ENCODE peak calls at places on chromosomes 12 and 14, in five cellular contexts. One of them, this sample, is unnamed.

GRCh38 chr12:65822732-65823480 is 1.4 kb upstream of the HMGA2 start:
- DNase-seq in SK-N-SH: peak
- DNase-seq in right lobe of liver: no peak
- DNase-seq in Panc1: peak
- DNase-seq in H9: peak
- DNase-seq in this sample: peak

GRCh38 chr14:31326111-31326510 is 94.2 kb downstream of the HEATR5A start:
- DNase-seq in SK-N-SH: no peak
- DNase-seq in right lobe of liver: no peak
- DNase-seq in Panc1: peak
- DNase-seq in H9: no peak
- DNase-seq in this sample: peak

GRCh38 chr12:116667752-116668151 is 70.1 kb downstream of the SPRING1 start:
- DNase-seq in SK-N-SH: no peak
- DNase-seq in right lobe of liver: no peak
- DNase-seq in Panc1: no peak
- DNase-seq in H9: no peak
- DNase-seq in this sample: no peak

GRCh38 chr14:21704340-21704737 is 30.7 kb upstream of the OR4E1 start:
- DNase-seq in SK-N-SH: no peak
- DNase-seq in right lobe of liver: no peak
- DNase-seq in Panc1: no peak
- DNase-seq in H9: no peak
- DNase-seq in this sample: peak

GRCh38 chr12:82682851-82683261 is 3.9 kb upstream of the TMTC2 start:
- DNase-seq in SK-N-SH: no peak
- DNase-seq in right lobe of liver: no peak
- DNase-seq in Panc1: no peak
- DNase-seq in H9: no peak
- DNase-seq in this sample: no peak

GRCh38 chr14:25050494-25051170 is 685 bp upstream of the STXBP6 start:
- DNase-seq in SK-N-SH: no peak
- DNase-seq in right lobe of liver: no peak
- DNase-seq in Panc1: no peak
- DNase-seq in H9: no peak
- DNase-seq in this sample: no peak

GRCh38 chr14:102323102-102323501 is 3.6 kb downstream of the ZNF839 start:
- DNase-seq in SK-N-SH: peak
- DNase-seq in right lobe of liver: peak
- DNase-seq in Panc1: peak
- DNase-seq in H9: peak
- DNase-seq in this sample: peak

GRCh38 chr12:13864081-13864673 is 117.2 kb downstream of the GRIN2B start:
- DNase-seq in SK-N-SH: peak
- DNase-seq in right lobe of liver: peak
- DNase-seq in Panc1: peak
- DNase-seq in H9: peak
- DNase-seq in this sample: peak

GRCh38 chr12:74752196-74752595 is 214.6 kb downstream of the ATXN7L3B start:
- DNase-seq in SK-N-SH: no peak
- DNase-seq in right lobe of liver: no peak
- DNase-seq in Panc1: no peak
- DNase-seq in H9: no peak
- DNase-seq in this sample: no peak

GRCh38 chr12:98532687-98533304 is 17.4 kb downstream of the TMPO start:
- DNase-seq in SK-N-SH: peak
- DNase-seq in right lobe of liver: no peak
- DNase-seq in Panc1: no peak
- DNase-seq in H9: no peak
- DNase-seq in this sample: no peak

GRCh38 chr14:33435911-33436310 is 497.2 kb downstream of the NPAS3 start:
- DNase-seq in SK-N-SH: no peak
- DNase-seq in right lobe of liver: no peak
- DNase-seq in Panc1: no peak
- DNase-seq in H9: no peak
- DNase-seq in this sample: peak

GRCh38 chr12:83818888-83819287 is 1093.7 kb downstream of the SLC6A15 start:
- DNase-seq in SK-N-SH: no peak
- DNase-seq in right lobe of liver: no peak
- DNase-seq in Panc1: no peak
- DNase-seq in H9: no peak
- DNase-seq in this sample: no peak

GRCh38 chr12:116246490-116247179 is 30.9 kb downstream of the MED13L start:
- DNase-seq in SK-N-SH: no peak
- DNase-seq in right lobe of liver: no peak
- DNase-seq in Panc1: no peak
- DNase-seq in H9: peak
- DNase-seq in this sample: no peak

GRCh38 chr12:92556141-92556540 is 146.6 kb upstream of the PLEKHG7 start:
- DNase-seq in SK-N-SH: no peak
- DNase-seq in right lobe of liver: no peak
- DNase-seq in Panc1: no peak
- DNase-seq in H9: no peak
- DNase-seq in this sample: no peak

GRCh38 chr12:76537923-76538322 is 21.6 kb downstream of the OSBPL8 start:
- DNase-seq in SK-N-SH: no peak
- DNase-seq in right lobe of liver: no peak
- DNase-seq in Panc1: no peak
- DNase-seq in H9: no peak
- DNase-seq in this sample: no peak

DNA sequence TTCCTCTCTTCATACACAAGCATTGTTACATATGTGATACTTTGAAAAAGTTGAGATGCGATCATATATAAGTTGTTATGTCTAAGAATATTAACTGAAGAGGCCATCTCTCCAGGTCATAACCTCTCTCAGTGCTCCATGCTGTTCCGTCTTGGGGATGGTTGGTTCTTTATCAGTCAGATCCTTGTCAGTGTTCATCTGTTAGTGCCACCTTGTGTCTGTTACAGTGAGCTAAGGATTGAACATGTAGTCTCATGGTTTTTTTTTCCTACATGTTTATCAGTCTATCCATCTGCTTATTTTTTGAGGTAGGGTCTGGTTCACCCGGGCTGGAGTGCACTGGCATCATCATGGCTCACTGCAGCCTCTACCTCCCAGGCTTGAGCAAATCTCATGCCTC is 30.5 kb downstream of the EP400 start:
- DNase-seq in SK-N-SH: no peak
- DNase-seq in right lobe of liver: no peak
- DNase-seq in Panc1: no peak
- DNase-seq in H9: no peak
- DNase-seq in this sample: no peak
- TF ChIP-seq CTCF in SK-N-SH: peak
- TF ChIP-seq CTCF in right lobe of liver: no peak
- TF ChIP-seq CTCF in Panc1: no peak
- TF ChIP-seq CTCF in H9: no peak
- TF ChIP-seq CTCF in this sample: no peak

GRCh38 chr14:52305014-52305413 is 9.1 kb upstream of the PTGER2 start:
- DNase-seq in SK-N-SH: no peak
- DNase-seq in right lobe of liver: no peak
- DNase-seq in Panc1: no peak
- DNase-seq in H9: no peak
- DNase-seq in this sample: no peak

GRCh38 chr14:52298795-52299194 is 15.3 kb upstream of the PTGER2 start:
- DNase-seq in SK-N-SH: no peak
- DNase-seq in right lobe of liver: no peak
- DNase-seq in Panc1: no peak
- DNase-seq in H9: no peak
- DNase-seq in this sample: no peak

GRCh38 chr14:52304248-52304904 is 9.7 kb upstream of the PTGER2 start:
- DNase-seq in SK-N-SH: no peak
- DNase-seq in right lobe of liver: no peak
- DNase-seq in Panc1: no peak
- DNase-seq in H9: no peak
- DNase-seq in this sample: no peak

GRCh38 chr14:52296378-52296777 is 17.7 kb upstream of the PTGER2 start:
- DNase-seq in SK-N-SH: no peak
- DNase-seq in right lobe of liver: no peak
- DNase-seq in Panc1: no peak
- DNase-seq in H9: no peak
- DNase-seq in this sample: no peak

DNA sequence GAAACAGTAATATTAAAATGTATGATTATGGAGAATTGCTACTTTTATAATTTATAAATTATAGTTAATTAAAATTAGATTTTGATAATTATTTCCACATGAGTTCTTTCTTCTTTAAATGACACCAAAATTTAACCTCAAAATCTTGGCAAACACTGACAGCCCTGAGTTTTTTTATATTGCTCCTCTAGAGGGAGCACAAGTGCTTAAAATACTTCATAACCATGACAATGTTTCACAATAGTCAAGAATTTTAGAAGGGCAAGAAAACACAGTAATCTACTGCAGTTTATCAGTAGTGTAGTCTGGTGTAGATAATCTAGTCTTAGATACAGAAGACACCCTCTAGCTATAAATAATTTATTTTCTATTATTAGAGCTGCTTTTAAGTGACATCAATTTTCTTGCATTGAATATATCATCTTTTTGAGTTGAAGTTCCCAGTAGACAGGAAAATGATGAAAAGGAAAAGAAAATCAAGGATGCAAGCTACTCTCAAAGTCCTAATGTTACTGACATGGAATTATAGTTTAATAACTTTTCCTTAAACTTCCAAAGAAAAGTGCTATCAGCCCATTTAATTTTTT is 14.3 kb upstream of the PTGER2 start:
- DNase-seq in SK-N-SH: peak
- DNase-seq in right lobe of liver: no peak
- DNase-seq in Panc1: peak
- DNase-seq in H9: no peak
- DNase-seq in this sample: no peak
- TF ChIP-seq CTCF in SK-N-SH: peak
- TF ChIP-seq CTCF in right lobe of liver: peak
- TF ChIP-seq CTCF in Panc1: peak
- TF ChIP-seq CTCF in H9: peak
- TF ChIP-seq CTCF in this sample: peak

DNA sequence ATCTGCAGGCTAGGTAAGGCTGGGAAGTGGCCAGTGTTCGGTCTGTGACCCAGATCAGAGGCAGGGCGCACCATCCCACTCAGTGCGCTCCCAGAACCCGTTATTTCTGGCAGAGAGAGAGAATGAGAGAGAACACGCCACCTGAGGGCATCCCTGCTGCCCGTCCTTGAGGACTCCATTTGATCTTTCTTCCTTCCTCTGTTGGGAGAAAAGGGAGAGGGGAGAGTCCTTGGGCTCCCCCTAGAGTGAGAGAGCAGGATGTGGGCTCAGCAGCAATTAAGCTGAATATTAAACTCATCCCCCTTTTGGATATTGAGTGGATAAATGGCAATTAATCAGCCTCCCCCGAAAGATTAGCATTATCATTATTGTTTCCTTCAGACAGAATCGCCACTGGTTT is 70.6 kb downstream of the IFT43 start:
- DNase-seq in SK-N-SH: no peak
- DNase-seq in right lobe of liver: no peak
- DNase-seq in Panc1: no peak
- DNase-seq in H9: peak
- DNase-seq in this sample: no peak
- TF ChIP-seq CTCF in SK-N-SH: peak
- TF ChIP-seq CTCF in right lobe of liver: peak
- TF ChIP-seq CTCF in Panc1: peak
- TF ChIP-seq CTCF in H9: peak
- TF ChIP-seq CTCF in this sample: peak

GRCh38 chr12:39805651-39806050 is 186.0 kb upstream of the ABCD2 start:
- DNase-seq in SK-N-SH: no peak
- DNase-seq in right lobe of liver: no peak
- DNase-seq in Panc1: no peak
- DNase-seq in H9: no peak
- DNase-seq in this sample: no peak

GRCh38 chr12:39803151-39803550 is 183.5 kb upstream of the ABCD2 start:
- DNase-seq in SK-N-SH: no peak
- DNase-seq in right lobe of liver: no peak
- DNase-seq in Panc1: no peak
- DNase-seq in H9: no peak
- DNase-seq in this sample: no peak

GRCh38 chr12:39804479-39805241 is 185.1 kb upstream of the ABCD2 start:
- DNase-seq in SK-N-SH: no peak
- DNase-seq in right lobe of liver: no peak
- DNase-seq in Panc1: no peak
- DNase-seq in H9: no peak
- DNase-seq in this sample: no peak

DNA sequence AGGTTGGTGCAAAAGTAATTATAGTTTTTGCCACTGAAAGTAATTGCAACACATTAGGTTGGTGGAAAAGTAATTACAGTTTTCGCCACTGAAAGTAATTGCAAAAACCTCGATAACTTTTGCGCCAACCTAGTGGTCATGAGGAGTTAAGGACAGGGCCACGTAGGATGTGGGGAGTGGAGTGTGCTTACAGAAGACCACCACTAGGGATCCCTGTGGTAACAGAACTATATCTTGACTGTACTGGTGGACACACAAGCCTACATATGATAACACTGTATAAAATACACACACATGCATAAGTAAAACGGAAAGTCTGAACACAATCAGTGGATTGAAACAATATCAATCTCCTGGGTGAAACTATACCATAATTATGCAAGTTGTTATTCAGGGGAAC is 187.4 kb upstream of the ABCD2 start:
- DNase-seq in SK-N-SH: peak
- DNase-seq in right lobe of liver: no peak
- DNase-seq in Panc1: no peak
- DNase-seq in H9: peak
- DNase-seq in this sample: peak
- TF ChIP-seq CTCF in SK-N-SH: peak
- TF ChIP-seq CTCF in right lobe of liver: no peak
- TF ChIP-seq CTCF in Panc1: peak
- TF ChIP-seq CTCF in H9: peak
- TF ChIP-seq CTCF in this sample: peak

DNA sequence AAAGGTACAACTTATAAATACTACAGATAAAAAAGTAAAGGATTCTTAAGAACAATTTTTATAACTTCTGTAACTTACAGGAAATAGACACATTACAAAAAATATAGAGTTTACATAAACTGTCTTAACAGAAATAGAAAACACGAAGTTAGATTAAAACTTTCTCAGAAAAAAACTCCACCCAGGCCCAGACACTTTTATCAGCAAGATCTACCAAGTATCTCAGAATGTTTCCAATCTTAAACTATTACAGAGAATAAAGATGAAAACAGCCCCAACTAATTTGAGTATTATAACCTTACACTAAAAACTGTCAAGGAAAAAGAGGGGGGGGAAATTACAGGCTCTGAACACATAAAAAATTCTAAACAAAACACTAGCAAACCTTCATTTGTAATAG is 8.2 kb downstream of the ZFC3H1 start:
- DNase-seq in SK-N-SH: no peak
- DNase-seq in right lobe of liver: no peak
- DNase-seq in Panc1: no peak
- DNase-seq in H9: no peak
- DNase-seq in this sample: no peak
- TF ChIP-seq CTCF in SK-N-SH: no peak
- TF ChIP-seq CTCF in right lobe of liver: no peak
- TF ChIP-seq CTCF in Panc1: no peak
- TF ChIP-seq CTCF in H9: no peak
- TF ChIP-seq CTCF in this sample: no peak

GRCh38 chr12:63313139-63313538 is 162.1 kb upstream of the AVPR1A start:
- DNase-seq in SK-N-SH: no peak
- DNase-seq in right lobe of liver: no peak
- DNase-seq in Panc1: no peak
- DNase-seq in H9: no peak
- DNase-seq in this sample: no peak
- TF ChIP-seq CTCF in SK-N-SH: no peak
- TF ChIP-seq CTCF in right lobe of liver: no peak
- TF ChIP-seq CTCF in Panc1: no peak
- TF ChIP-seq CTCF in H9: no peak
- TF ChIP-seq CTCF in this sample: no peak

GRCh38 chr14:81931828-81932227 is 398.2 kb upstream of the SEL1L start:
- DNase-seq in SK-N-SH: no peak
- DNase-seq in right lobe of liver: no peak
- DNase-seq in Panc1: no peak
- DNase-seq in H9: no peak
- DNase-seq in this sample: no peak

GRCh38 chr14:81927069-81927468 is 393.4 kb upstream of the SEL1L start:
- DNase-seq in SK-N-SH: no peak
- DNase-seq in right lobe of liver: no peak
- DNase-seq in Panc1: no peak
- DNase-seq in H9: no peak
- DNase-seq in this sample: no peak
- TF ChIP-seq CTCF in SK-N-SH: no peak
- TF ChIP-seq CTCF in right lobe of liver: peak
- TF ChIP-seq CTCF in Panc1: no peak
- TF ChIP-seq CTCF in H9: peak
- TF ChIP-seq CTCF in this sample: no peak